ENCODE peak calls at places on chromosome 5, in nine cellular contexts. J is adrenal gland; M is A549; P is heart right ventricle; Y is sigmoid colon; S is GM23338; D is CD8-positive, alpha-beta memory T cell; X is neuronal stem cell; L is spleen. V is an unnamed sample.

GRCh38 chr5:51665295-51665593 is 282.0 kb downstream of the ISL1 start:
- DNase-seq in J (no peak), M (no peak), P (no peak), Y (no peak), S (no peak), D (no peak), X (no peak), L (no peak), V (no peak)

GRCh38 chr5:17405976-17406876 is 91.8 kb upstream of the TAF11L2 start:
- DNase-seq in J (no peak), M (no peak), P (no peak), Y (no peak), S (no peak), D (no peak), X (no peak), L (no peak), V (no peak)

GRCh38 chr5:112551437-112552018 is 132.5 kb upstream of the EPB41L4A start:
- DNase-seq in J (peak; percentile 60), M (peak; percentile 66), P (peak; percentile 64), Y (no peak), S (peak; percentile 77), D (no peak), X (peak; percentile 51), L (no peak), V (no peak)

GRCh38 chr5:10222326-10222725 is 27.4 kb downstream of the ATPSCKMT start:
- DNase-seq in J (no peak), M (no peak), P (no peak), Y (no peak), S (no peak), D (no peak), X (no peak), L (no peak), V (no peak)

GRCh38 chr5:62590396-62590795 is 11.8 kb downstream of the LRRC70 start:
- DNase-seq in J (no peak), M (no peak), P (no peak), Y (no peak), S (no peak), D (no peak), X (no peak), L (no peak), V (no peak)

GRCh38 chr5:55438931-55439477 is 95.8 kb downstream of the PLPP1 start:
- DNase-seq in J (peak; percentile 16), M (peak; percentile 29), P (no peak), Y (peak; percentile 87), S (peak; percentile 53), D (no peak), X (no peak), L (no peak), V (no peak)

GRCh38 chr5:111774525-111774924 is 17.5 kb upstream of the NREP start:
- DNase-seq in J (peak; percentile 13), M (no peak), P (no peak), Y (no peak), S (peak; percentile 67), D (no peak), X (no peak), L (no peak), V (no peak)

GRCh38 chr5:109250080-109250479 is 159.7 kb downstream of the PJA2 start:
- DNase-seq in J (no peak), M (no peak), P (no peak), Y (no peak), S (no peak), D (no peak), X (no peak), L (no peak), V (no peak)

GRCh38 chr5:72619251-72619650 is 112.0 kb upstream of the ZNF366 start:
- DNase-seq in J (no peak), M (no peak), P (no peak), Y (no peak), S (peak; percentile 49), D (no peak), X (no peak), L (no peak), V (no peak)
- H3K4me3 ChIP-seq in J (no peak overlapping the region), M (no peak overlapping the region), P (no peak overlapping the region), Y (no peak overlapping the region), S (no peak overlapping the region), D (no peak overlapping the region), X (no peak overlapping the region), L (no peak overlapping the region), V (no peak overlapping the region)

DNA sequence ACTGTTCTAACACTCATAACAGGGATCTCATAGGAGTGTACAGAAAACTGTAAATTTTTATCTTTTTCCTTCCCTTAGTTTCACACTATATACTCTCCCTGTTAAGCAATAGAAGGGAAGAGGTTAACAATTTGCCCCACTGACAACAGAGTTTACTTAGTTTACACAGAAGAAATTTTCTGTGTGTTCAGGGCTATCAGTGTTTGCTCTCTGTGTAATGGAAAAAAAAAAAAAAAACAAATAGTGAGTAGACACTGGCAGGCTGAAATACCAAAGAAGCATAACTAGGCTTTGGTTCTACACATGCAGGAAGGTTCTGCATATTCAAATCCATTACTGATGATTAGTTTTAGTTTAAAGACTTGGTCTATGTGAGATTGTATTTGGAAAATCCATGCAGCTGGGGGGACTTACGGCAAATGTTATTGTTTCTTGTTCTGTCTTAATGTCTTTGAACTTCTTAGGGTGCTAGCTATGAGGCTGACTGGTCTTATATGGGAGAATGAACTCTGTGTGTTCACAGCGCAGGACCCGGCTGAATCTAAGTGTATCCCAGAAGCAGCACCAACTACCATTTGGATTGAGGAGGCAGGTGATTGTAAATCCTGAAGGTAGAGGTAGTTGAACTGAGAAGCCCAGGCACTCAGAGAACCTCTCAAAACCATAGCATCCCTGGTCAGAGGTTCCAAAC is 187.5 kb downstream of the PCSK1 start:
- DNase-seq in J (no peak), M (peak; percentile 49), P (no peak), Y (no peak), S (no peak), D (no peak), X (no peak), L (no peak), V (no peak)
- H3K27ac ChIP-seq in J (no peak overlapping the region), M (peak overlapping the region; percentile 58), P (no peak overlapping the region), Y (no peak overlapping the region), S (no peak overlapping the region), D (no peak overlapping the region), X (no peak overlapping the region), L (no peak overlapping the region), V (no peak overlapping the region)

DNA sequence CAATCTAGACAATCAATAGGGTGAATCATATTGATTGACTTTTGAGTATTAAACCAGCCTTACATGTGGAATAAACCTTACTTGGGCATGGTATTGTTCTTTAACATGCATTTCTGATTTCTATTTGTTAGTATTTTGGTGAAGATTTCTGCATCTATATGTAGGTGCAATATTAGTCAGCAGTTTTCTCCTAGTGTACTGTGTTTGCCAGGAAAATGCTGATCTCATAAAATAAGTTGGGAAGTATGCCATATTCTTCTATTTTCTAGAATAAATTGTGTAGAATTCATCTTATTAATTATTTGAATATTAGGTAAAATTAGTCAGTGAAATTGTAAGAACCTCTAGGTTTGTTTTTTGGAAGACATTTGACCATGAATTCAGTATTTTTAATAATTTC is 38.4 kb downstream of the ANXA2R start:
- DNase-seq in J (no peak), M (no peak), P (no peak), Y (no peak), S (no peak), D (no peak), X (no peak), L (no peak), V (no peak)
- H3K4me3 ChIP-seq in J (no peak overlapping the region), M (no peak overlapping the region), P (no peak overlapping the region), Y (no peak overlapping the region), S (no peak overlapping the region), D (no peak overlapping the region), X (no peak overlapping the region), L (no peak overlapping the region), V (no peak overlapping the region)

DNA sequence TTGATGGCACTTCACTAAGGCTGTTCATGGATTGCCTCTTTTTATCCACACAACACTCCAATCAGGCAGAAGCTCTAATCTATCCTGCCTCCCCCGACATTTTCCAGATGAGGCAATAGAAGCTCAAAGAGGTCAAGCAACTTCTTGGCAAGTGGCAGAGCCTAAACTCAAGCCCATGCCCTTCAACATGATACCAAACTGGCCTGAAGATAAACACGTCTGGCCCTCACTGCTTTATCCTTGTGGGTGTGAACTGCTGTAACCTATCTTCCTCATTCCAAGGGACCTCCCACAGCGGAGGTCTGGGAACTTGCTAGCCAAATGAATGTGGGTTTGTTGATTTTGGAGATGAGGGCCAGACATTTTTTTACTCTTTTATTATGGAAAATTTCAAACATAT is 9.5 kb downstream of the SLC35A4 start:
- DNase-seq in J (peak; percentile 89), M (peak; percentile 53), P (peak; percentile 36), Y (no peak), S (no peak), D (no peak), X (no peak), L (no peak), V (no peak)
- H3K27ac ChIP-seq in J (peak overlapping the region; percentile 48), M (no peak overlapping the region), P (peak overlapping the region; percentile 47), Y (no peak overlapping the region), S (no peak overlapping the region), D (no peak overlapping the region), X (no peak overlapping the region), L (peak overlapping the region; percentile 14), V (no peak overlapping the region)

GRCh38 chr5:33867236-33867635 is 24.6 kb downstream of the ADAMTS12 start:
- DNase-seq in J (no peak), M (no peak), P (no peak), Y (no peak), S (no peak), D (no peak), X (no peak), L (no peak), V (no peak)
- H3K4me3 ChIP-seq in J (no peak overlapping the region), M (no peak overlapping the region), P (no peak overlapping the region), Y (no peak overlapping the region), S (no peak overlapping the region), D (no peak overlapping the region), X (no peak overlapping the region), L (no peak overlapping the region), V (no peak overlapping the region)

GRCh38 chr5:72608297-72608696 is 101.1 kb upstream of the ZNF366 start:
- DNase-seq in J (no peak), M (no peak), P (peak; percentile 44), Y (no peak), S (no peak), D (no peak), X (no peak), L (no peak), V (no peak)
- H3K27ac ChIP-seq in J (no peak overlapping the region), M (no peak overlapping the region), P (no peak overlapping the region), Y (no peak overlapping the region), S (no peak overlapping the region), D (no peak overlapping the region), X (no peak overlapping the region), L (no peak overlapping the region), V (no peak overlapping the region)

GRCh38 chr5:128538249-128539037 is 398 bp upstream of the FBN2 start:
- DNase-seq in J (peak; percentile 89), M (peak; percentile 88), P (peak; percentile 86), Y (peak; percentile 73), S (peak; percentile 88), D (no peak), X (peak; percentile 91), L (peak; percentile 74), V (peak; percentile 48)

GRCh38 chr5:128536861-128537305 is 1.2 kb downstream of the FBN2 start:
- DNase-seq in J (no peak), M (no peak), P (no peak), Y (no peak), S (peak; percentile 55), D (no peak), X (peak; percentile 32), L (no peak), V (no peak)

GRCh38 chr5:128537999-128538248 is at the start of gene FBN2:
- DNase-seq in J (no peak), M (no peak), P (no peak), Y (no peak), S (no peak), D (no peak), X (no peak), L (peak; percentile 80), V (no peak)

GRCh38 chr5:128537306-128537998 is 593 bp downstream of the FBN2 start:
- DNase-seq in J (peak; percentile 61), M (peak; percentile 45), P (peak; percentile 24), Y (no peak), S (peak; percentile 60), D (no peak), X (peak; percentile 56), L (peak; percentile 80), V (no peak)

GRCh38 chr5:128539038-128539429 is 989 bp upstream of the FBN2 start:
- DNase-seq in J (peak; percentile 24), M (peak; percentile 41), P (peak; percentile 10), Y (no peak), S (no peak), D (no peak), X (no peak), L (peak; percentile 64), V (no peak)
- H3K4me3 ChIP-seq in J (peak overlapping the region; percentile 34), M (peak overlapping the region; percentile 84), P (peak overlapping the region; percentile 44), Y (peak overlapping the region; percentile 51), S (peak overlapping the region; percentile 79), D (no peak overlapping the region), X (peak overlapping the region; percentile 83), L (peak overlapping the region; percentile 25), V (peak overlapping the region; percentile 18)